ENCODE peak calls at places on chromosome 12, in four cellular contexts. One of them, this sample, is unnamed.
A peak's percentile ranks its signal among the peaks of the same experiment; 100 is the strongest.

GRCh38 chr12:117098361-117099217 is 627 bp downstream of the TESC start:
- DNase-seq in CD8-positive, alpha-beta memory T cell: no peak
- DNase-seq in heart right ventricle: peak; percentile 32
- DNase-seq in BE2C: no peak
- DNase-seq in this sample: no peak

GRCh38 chr12:14258468-14258947 is 107.0 kb upstream of the ATF7IP start:
- DNase-seq in CD8-positive, alpha-beta memory T cell: no peak
- DNase-seq in heart right ventricle: no peak
- DNase-seq in BE2C: peak; percentile 38
- DNase-seq in this sample: no peak

GRCh38 chr12:77325505-77325904 is 260.1 kb upstream of the E2F7 start:
- DNase-seq in CD8-positive, alpha-beta memory T cell: no peak
- DNase-seq in heart right ventricle: peak; percentile 23
- DNase-seq in BE2C: no peak
- DNase-seq in this sample: peak; percentile 53

GRCh38 chr12:47686645-47687240 is 19.1 kb downstream of the RPAP3 start:
- DNase-seq in CD8-positive, alpha-beta memory T cell: no peak
- DNase-seq in heart right ventricle: no peak
- DNase-seq in BE2C: peak; percentile 40
- DNase-seq in this sample: no peak

GRCh38 chr12:115232455-115233156 is 548.6 kb upstream of the TBX3 start:
- DNase-seq in CD8-positive, alpha-beta memory T cell: no peak
- DNase-seq in heart right ventricle: no peak
- DNase-seq in BE2C: peak; percentile 34
- DNase-seq in this sample: no peak

GRCh38 chr12:61385771-61386170 is 874.4 kb upstream of the USP15 start:
- DNase-seq in CD8-positive, alpha-beta memory T cell: no peak
- DNase-seq in heart right ventricle: no peak
- DNase-seq in BE2C: no peak
- DNase-seq in this sample: no peak

GRCh38 chr12:115337693-115338543 is 653.9 kb upstream of the TBX3 start:
- DNase-seq in CD8-positive, alpha-beta memory T cell: no peak
- DNase-seq in heart right ventricle: peak; percentile 18
- DNase-seq in BE2C: no peak
- DNase-seq in this sample: peak; percentile 55

GRCh38 chr12:29782285-29782820 is 1.4 kb downstream of the TMTC1 start:
- DNase-seq in CD8-positive, alpha-beta memory T cell: no peak
- DNase-seq in heart right ventricle: no peak
- DNase-seq in BE2C: no peak
- DNase-seq in this sample: no peak

GRCh38 chr12:12503384-12504078 is 59.1 kb downstream of the DUSP16 start:
- DNase-seq in CD8-positive, alpha-beta memory T cell: peak; percentile 24
- DNase-seq in heart right ventricle: no peak
- DNase-seq in BE2C: no peak
- DNase-seq in this sample: peak; percentile 69

GRCh38 chr12:45655186-45655585 is 74.3 kb upstream of the ARID2 start:
- DNase-seq in CD8-positive, alpha-beta memory T cell: peak; percentile 27
- DNase-seq in heart right ventricle: no peak
- DNase-seq in BE2C: peak; percentile 18
- DNase-seq in this sample: no peak

GRCh38 chr12:79547044-79547734 is 143.6 kb downstream of the PAWR start:
- DNase-seq in CD8-positive, alpha-beta memory T cell: no peak
- DNase-seq in heart right ventricle: no peak
- DNase-seq in BE2C: no peak
- DNase-seq in this sample: peak; percentile 93

GRCh38 chr12:120225200-120225558 is 24.3 kb upstream of the RPLP0 start:
- DNase-seq in CD8-positive, alpha-beta memory T cell: no peak
- DNase-seq in heart right ventricle: no peak
- DNase-seq in BE2C: no peak
- DNase-seq in this sample: no peak

GRCh38 chr12:132105467-132105866 is 38.7 kb downstream of the DDX51 start:
- DNase-seq in CD8-positive, alpha-beta memory T cell: no peak
- DNase-seq in heart right ventricle: no peak
- DNase-seq in BE2C: no peak
- DNase-seq in this sample: no peak

GRCh38 chr12:10068634-10069033 is 30.2 kb downstream of the CLEC1A start:
- DNase-seq in CD8-positive, alpha-beta memory T cell: no peak
- DNase-seq in heart right ventricle: no peak
- DNase-seq in BE2C: no peak
- DNase-seq in this sample: no peak

GRCh38 chr12:56935752-56936151 is 1.5 kb upstream of the SDR9C7 start:
- DNase-seq in CD8-positive, alpha-beta memory T cell: no peak
- DNase-seq in heart right ventricle: no peak
- DNase-seq in BE2C: no peak
- DNase-seq in this sample: peak; percentile 19

GRCh38 chr12:59972941-59973340 is 377.1 kb downstream of the SLC16A7 start:
- DNase-seq in CD8-positive, alpha-beta memory T cell: no peak
- DNase-seq in heart right ventricle: no peak
- DNase-seq in BE2C: no peak
- DNase-seq in this sample: no peak

GRCh38 chr12:78120866-78121590 is 290.3 kb downstream of the NAV3 start:
- DNase-seq in CD8-positive, alpha-beta memory T cell: no peak
- DNase-seq in heart right ventricle: no peak
- DNase-seq in BE2C: no peak
- DNase-seq in this sample: no peak

GRCh38 chr12:2335109-2335508 is 282.3 kb downstream of the CACNA1C start:
- DNase-seq in CD8-positive, alpha-beta memory T cell: no peak
- DNase-seq in heart right ventricle: no peak
- DNase-seq in BE2C: no peak
- DNase-seq in this sample: no peak

GRCh38 chr12:75978677-75979076 is 52.9 kb downstream of the PHLDA1 start:
- DNase-seq in CD8-positive, alpha-beta memory T cell: no peak
- DNase-seq in heart right ventricle: no peak
- DNase-seq in BE2C: no peak
- DNase-seq in this sample: no peak

GRCh38 chr12:107990325-107990724 is 138.8 kb upstream of the WSCD2 start:
- DNase-seq in CD8-positive, alpha-beta memory T cell: peak; percentile 38
- DNase-seq in heart right ventricle: no peak
- DNase-seq in BE2C: peak; percentile 69
- DNase-seq in this sample: peak; percentile 80

GRCh38 chr12:63276537-63277365 is 125.8 kb upstream of the AVPR1A start:
- DNase-seq in CD8-positive, alpha-beta memory T cell: no peak
- DNase-seq in heart right ventricle: no peak
- DNase-seq in BE2C: peak; percentile 57
- DNase-seq in this sample: peak; percentile 72

GRCh38 chr12:42296503-42297109 is 29.3 kb downstream of the ZCRB1 start:
- DNase-seq in CD8-positive, alpha-beta memory T cell: no peak
- DNase-seq in heart right ventricle: no peak
- DNase-seq in BE2C: no peak
- DNase-seq in this sample: no peak

GRCh38 chr12:69511469-69511868 is 41.3 kb downstream of the FRS2 start:
- DNase-seq in CD8-positive, alpha-beta memory T cell: no peak
- DNase-seq in heart right ventricle: no peak
- DNase-seq in BE2C: no peak
- DNase-seq in this sample: no peak

GRCh38 chr12:69511870-69512269 is 41.7 kb downstream of the FRS2 start:
- DNase-seq in CD8-positive, alpha-beta memory T cell: no peak
- DNase-seq in heart right ventricle: no peak
- DNase-seq in BE2C: no peak
- DNase-seq in this sample: no peak

GRCh38 chr12:69514111-69514510 is 43.9 kb downstream of the FRS2 start:
- DNase-seq in CD8-positive, alpha-beta memory T cell: no peak
- DNase-seq in heart right ventricle: no peak
- DNase-seq in BE2C: peak; percentile 52
- DNase-seq in this sample: no peak

GRCh38 chr12:69513297-69513696 is 43.1 kb downstream of the FRS2 start:
- DNase-seq in CD8-positive, alpha-beta memory T cell: no peak
- DNase-seq in heart right ventricle: no peak
- DNase-seq in BE2C: no peak
- DNase-seq in this sample: no peak

GRCh38 chr12:69512820-69513219 is 42.6 kb downstream of the FRS2 start:
- DNase-seq in CD8-positive, alpha-beta memory T cell: no peak
- DNase-seq in heart right ventricle: no peak
- DNase-seq in BE2C: no peak
- DNase-seq in this sample: no peak
- H3K4me1 ChIP-seq in CD8-positive, alpha-beta memory T cell: peaks cover 41% of the 10 kb centered on the region
- H3K4me1 ChIP-seq in heart right ventricle: peaks cover 81% of the 10 kb centered on the region
- H3K4me1 ChIP-seq in BE2C: peaks cover 37% of the 10 kb centered on the region
- H3K4me1 ChIP-seq in this sample: peaks cover 5% of the 10 kb centered on the region

GRCh38 chr12:95963104-95963503 is 20.0 kb downstream of the AMDHD1 start:
- DNase-seq in CD8-positive, alpha-beta memory T cell: no peak
- DNase-seq in heart right ventricle: no peak
- DNase-seq in BE2C: no peak
- DNase-seq in this sample: no peak

GRCh38 chr12:95955549-95956159 is 12.5 kb downstream of the AMDHD1 start:
- DNase-seq in CD8-positive, alpha-beta memory T cell: no peak
- DNase-seq in heart right ventricle: no peak
- DNase-seq in BE2C: no peak
- DNase-seq in this sample: no peak

GRCh38 chr12:95959107-95959506 is 16.0 kb downstream of the AMDHD1 start:
- DNase-seq in CD8-positive, alpha-beta memory T cell: no peak
- DNase-seq in heart right ventricle: no peak
- DNase-seq in BE2C: no peak
- DNase-seq in this sample: no peak

GRCh38 chr12:95956557-95957145 is 13.5 kb downstream of the AMDHD1 start:
- DNase-seq in CD8-positive, alpha-beta memory T cell: no peak
- DNase-seq in heart right ventricle: no peak
- DNase-seq in BE2C: no peak
- DNase-seq in this sample: no peak

DNA sequence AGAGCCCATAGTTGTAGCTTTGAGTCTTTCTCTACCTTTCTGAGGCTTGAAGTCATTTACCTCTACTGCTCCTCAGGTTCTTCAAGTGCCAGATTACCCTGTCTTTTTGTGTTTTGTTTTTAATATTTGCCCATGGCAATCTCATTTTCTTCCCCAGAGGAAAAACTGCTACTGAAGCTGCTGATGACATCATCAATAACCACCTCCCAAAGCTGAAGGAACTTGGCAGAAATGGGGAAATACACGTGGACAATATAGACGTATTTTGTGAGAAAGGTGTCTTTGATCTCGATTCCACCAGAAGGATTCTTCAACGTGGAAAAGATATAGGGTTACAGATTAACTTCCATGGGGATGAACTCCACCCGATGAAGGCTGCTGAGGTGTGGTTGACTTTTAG is 17.1 kb downstream of the AMDHD1 start:
- DNase-seq in CD8-positive, alpha-beta memory T cell: no peak
- DNase-seq in heart right ventricle: no peak
- DNase-seq in BE2C: no peak
- DNase-seq in this sample: no peak
- H3K4me1 ChIP-seq in CD8-positive, alpha-beta memory T cell: no peaks in the 10 kb centered on the region
- H3K4me1 ChIP-seq in heart right ventricle: no peaks in the 10 kb centered on the region
- H3K4me1 ChIP-seq in BE2C: no peaks in the 10 kb centered on the region
- H3K4me1 ChIP-seq in this sample: no peaks in the 10 kb centered on the region

DNA sequence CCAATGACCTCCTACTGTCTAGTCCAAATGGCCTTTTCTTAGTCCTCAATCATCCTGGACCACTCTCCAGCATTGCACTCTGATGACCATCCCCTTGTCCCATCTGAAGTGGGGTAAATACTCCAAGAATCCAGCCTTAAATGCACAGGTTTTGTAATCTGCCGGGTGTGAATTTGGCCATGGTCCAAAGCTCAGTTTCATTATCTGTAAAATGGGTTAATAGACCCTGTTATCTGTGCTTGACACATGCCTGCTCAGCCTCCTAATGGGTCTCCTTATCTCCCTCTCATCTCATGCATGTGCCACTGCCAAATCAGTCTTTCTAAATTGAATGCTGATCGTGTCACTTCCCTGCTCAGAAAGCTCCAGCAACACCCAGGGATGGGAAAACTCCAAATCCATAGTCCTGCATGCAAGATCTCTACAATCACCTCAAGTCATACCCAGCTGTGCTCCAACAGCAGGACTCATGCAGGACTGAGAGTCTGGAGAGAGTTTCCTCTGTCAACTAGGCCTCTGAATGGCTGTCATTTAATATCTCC is 22.3 kb downstream of the LGR5 start:
- DNase-seq in CD8-positive, alpha-beta memory T cell: no peak
- DNase-seq in heart right ventricle: no peak
- DNase-seq in BE2C: no peak
- DNase-seq in this sample: no peak
- H3K4me1 ChIP-seq in CD8-positive, alpha-beta memory T cell: no peaks in the 10 kb centered on the region
- H3K4me1 ChIP-seq in heart right ventricle: no peaks in the 10 kb centered on the region
- H3K4me1 ChIP-seq in BE2C: peaks cover 12% of the 10 kb centered on the region
- H3K4me1 ChIP-seq in this sample: no peaks in the 10 kb centered on the region

GRCh38 chr12:124388679-124389536 is 94.0 kb downstream of the RFLNA start:
- DNase-seq in CD8-positive, alpha-beta memory T cell: peak; percentile 45
- DNase-seq in heart right ventricle: peak; percentile 89
- DNase-seq in BE2C: peak; percentile 89
- DNase-seq in this sample: peak; percentile 84
- H3K4me1 ChIP-seq in CD8-positive, alpha-beta memory T cell: peaks cover 20% of the 10 kb centered on the region
- H3K4me1 ChIP-seq in heart right ventricle: peaks cover 98% of the 10 kb centered on the region
- H3K4me1 ChIP-seq in BE2C: peaks cover 27% of the 10 kb centered on the region
- H3K4me1 ChIP-seq in this sample: no peaks in the 10 kb centered on the region

DNA sequence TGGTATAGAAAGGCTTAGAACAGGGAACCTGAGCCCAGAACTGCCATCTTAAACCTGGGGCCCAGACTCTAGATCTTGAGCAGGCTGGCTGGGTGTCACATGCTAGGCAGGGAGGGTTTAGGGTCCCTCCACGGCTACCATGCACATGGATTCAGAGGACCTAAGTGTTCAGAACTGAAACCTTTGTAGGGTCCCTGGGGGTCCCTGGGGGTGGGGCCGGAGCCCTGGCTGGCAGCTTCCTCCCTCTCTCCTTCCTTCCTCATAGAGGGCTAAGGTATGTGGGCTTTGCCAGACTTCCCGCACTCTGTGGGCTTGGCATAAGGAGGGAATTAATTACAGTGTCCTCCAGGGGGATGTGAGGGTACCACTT is 4.6 kb upstream of the ZNF385A start:
- DNase-seq in CD8-positive, alpha-beta memory T cell: no peak
- DNase-seq in heart right ventricle: no peak
- DNase-seq in BE2C: no peak
- DNase-seq in this sample: no peak
- H3K4me1 ChIP-seq in CD8-positive, alpha-beta memory T cell: peaks cover 17% of the 10 kb centered on the region
- H3K4me1 ChIP-seq in heart right ventricle: peaks cover 41% of the 10 kb centered on the region
- H3K4me1 ChIP-seq in BE2C: peaks cover 16% of the 10 kb centered on the region
- H3K4me1 ChIP-seq in this sample: peaks cover 31% of the 10 kb centered on the region

DNA sequence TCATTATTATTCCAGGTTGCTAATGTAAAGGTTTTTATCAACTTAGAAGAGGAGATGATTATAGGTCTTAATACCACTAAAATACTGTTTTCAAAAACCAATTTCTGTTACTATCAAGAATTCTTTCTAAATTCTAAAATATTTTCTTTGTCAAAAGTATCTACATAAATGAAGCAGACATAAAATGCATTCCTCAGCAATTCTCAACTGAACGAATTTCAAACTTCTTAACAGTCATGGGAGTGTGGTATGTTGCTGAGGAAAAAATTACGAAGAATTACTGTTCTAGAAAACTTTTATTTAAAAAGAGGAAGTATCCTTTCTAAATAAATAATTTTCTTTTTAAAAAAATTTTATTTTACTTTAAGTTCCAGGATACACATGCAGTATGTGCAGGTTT is 146.4 kb downstream of the SLC2A13 start:
- DNase-seq in CD8-positive, alpha-beta memory T cell: no peak
- DNase-seq in heart right ventricle: no peak
- DNase-seq in BE2C: no peak
- DNase-seq in this sample: no peak
- H3K4me1 ChIP-seq in CD8-positive, alpha-beta memory T cell: no peaks in the 10 kb centered on the region
- H3K4me1 ChIP-seq in heart right ventricle: no peaks in the 10 kb centered on the region
- H3K4me1 ChIP-seq in BE2C: no peaks in the 10 kb centered on the region
- H3K4me1 ChIP-seq in this sample: no peaks in the 10 kb centered on the region

DNA sequence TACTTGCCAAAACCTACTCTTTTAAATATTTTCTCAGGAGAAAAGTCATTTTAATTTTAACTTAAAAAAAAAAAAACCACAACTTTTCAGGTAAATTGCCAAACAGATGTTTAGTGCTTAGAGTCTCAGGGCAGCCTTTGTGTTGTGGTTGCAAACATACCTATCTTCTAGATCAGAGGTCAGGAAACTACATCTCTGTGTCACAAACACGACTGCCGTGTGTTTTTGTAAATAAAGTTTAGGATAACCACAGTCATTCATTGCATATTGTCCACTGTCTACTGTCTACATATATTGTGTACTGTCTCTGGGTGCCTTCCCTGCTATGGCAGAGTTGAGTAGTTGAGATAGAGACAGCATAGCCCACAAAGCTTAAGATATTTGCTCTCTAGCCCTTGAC is 48.9 kb downstream of the DYRK2 start:
- DNase-seq in CD8-positive, alpha-beta memory T cell: no peak
- DNase-seq in heart right ventricle: no peak
- DNase-seq in BE2C: no peak
- DNase-seq in this sample: no peak
- H3K4me1 ChIP-seq in CD8-positive, alpha-beta memory T cell: peaks cover 31% of the 10 kb centered on the region
- H3K4me1 ChIP-seq in heart right ventricle: peaks cover 21% of the 10 kb centered on the region
- H3K4me1 ChIP-seq in BE2C: no peaks in the 10 kb centered on the region
- H3K4me1 ChIP-seq in this sample: no peaks in the 10 kb centered on the region

This sample was measured in H9.